ENCODE peak calls at places on chromosomes 7 and 10, in seven cellular contexts. Q is cardiac muscle cell, E is adrenal gland, S is kidney epithelial cell, T is brain microvascular endothelial cell, B is tibial artery, W is GM12878. C is an unnamed sample.

GRCh38 chr10:52818019-52818418 is 45.4 kb upstream of the MBL2 start:
- DNase-seq in Q (peak), E (no peak), S (peak), T (peak), B (no peak), W (peak), C (no peak)

GRCh38 chr10:14573666-14574261 is 200.9 kb downstream of the FAM107B start:
- DNase-seq in Q (no peak), E (no peak), S (no peak), T (peak), B (no peak), W (no peak), C (no peak)

GRCh38 chr10:128152741-128153583 is 26.7 kb upstream of the MKI67 start:
- DNase-seq in Q (no peak), E (no peak), S (no peak), T (no peak), B (no peak), W (no peak), C (no peak)

GRCh38 chr10:130555411-130555750 is 419.2 kb downstream of the GLRX3 start:
- DNase-seq in Q (no peak), E (no peak), S (no peak), T (no peak), B (no peak), W (no peak), C (no peak)

GRCh38 chr10:33334170-33334838 is at the start of gene NRP1:
- DNase-seq in Q (peak), E (peak), S (no peak), T (peak), B (peak), W (no peak), C (no peak)

GRCh38 chr10:96133135-96133534 is 3.0 kb downstream of the ZNF518A start:
- DNase-seq in Q (no peak), E (no peak), S (no peak), T (peak), B (no peak), W (no peak), C (no peak)

GRCh38 chr7:106415433-106415832 is 130.7 kb upstream of the NAMPT start:
- DNase-seq in Q (no peak), E (no peak), S (no peak), T (peak), B (no peak), W (no peak), C (no peak)

GRCh38 chr7:133957860-133958259 is 169.3 kb upstream of the LRGUK start:
- DNase-seq in Q (no peak), E (no peak), S (no peak), T (no peak), B (no peak), W (no peak), C (no peak)

GRCh38 chr10:70978181-70978580 is 89.8 kb upstream of the PCBD1 start:
- DNase-seq in Q (no peak), E (no peak), S (no peak), T (no peak), B (no peak), W (no peak), C (no peak)

GRCh38 chr7:46035166-46035565 is 114.1 kb upstream of the IGFBP3 start:
- DNase-seq in Q (no peak), E (no peak), S (no peak), T (no peak), B (no peak), W (no peak), C (no peak)

GRCh38 chr10:83680470-83680891 is 458.8 kb upstream of the GHITM start:
- DNase-seq in Q (no peak), E (no peak), S (no peak), T (no peak), B (no peak), W (peak), C (no peak)

GRCh38 chr10:109203616-109204375 is 719.5 kb downstream of the XPNPEP1 start:
- DNase-seq in Q (no peak), E (no peak), S (peak), T (no peak), B (no peak), W (no peak), C (no peak)

GRCh38 chr10:113273151-113273876 is 279.5 kb upstream of the HABP2 start:
- DNase-seq in Q (no peak), E (peak), S (no peak), T (no peak), B (peak), W (no peak), C (no peak)

GRCh38 chr10:52216852-52217251 is 97.2 kb upstream of the DKK1 start:
- DNase-seq in Q (no peak), E (peak), S (peak), T (peak), B (no peak), W (peak), C (no peak)

GRCh38 chr10:55091691-55092328 is 290.8 kb upstream of the PCDH15 start:
- DNase-seq in Q (peak), E (no peak), S (no peak), T (no peak), B (no peak), W (no peak), C (no peak)

GRCh38 chr7:2143450-2143849 is 89.3 kb downstream of the MAD1L1 start:
- DNase-seq in Q (no peak), E (no peak), S (no peak), T (no peak), B (no peak), W (no peak), C (no peak)

GRCh38 chr7:94696981-94697670 is 41.2 kb upstream of the SGCE start:
- DNase-seq in Q (no peak), E (peak), S (peak), T (peak), B (peak), W (no peak), C (peak)

GRCh38 chr10:21989453-21990154 is 13.9 kb downstream of the DNAJC1 start:
- DNase-seq in Q (peak), E (peak), S (no peak), T (peak), B (no peak), W (no peak), C (peak)

GRCh38 chr7:92763636-92764423 is 72.5 kb downstream of the CDK6 start:
- DNase-seq in Q (no peak), E (no peak), S (peak), T (peak), B (no peak), W (no peak), C (no peak)

GRCh38 chr7:101586078-101586941 is 42.8 kb downstream of the MYL10 start:
- DNase-seq in Q (no peak), E (no peak), S (no peak), T (no peak), B (no peak), W (no peak), C (peak)

GRCh38 chr7:131072505-131073091 is 255.1 kb upstream of the MKLN1 start:
- DNase-seq in Q (peak), E (no peak), S (no peak), T (no peak), B (no peak), W (no peak), C (no peak)

GRCh38 chr7:143391462-143392404 is 10.6 kb downstream of the ZYX start:
- DNase-seq in Q (no peak), E (no peak), S (no peak), T (peak), B (peak), W (no peak), C (peak)

GRCh38 chr7:106717997-106718871 is 57.3 kb upstream of the CCDC71L start:
- DNase-seq in Q (no peak), E (peak), S (peak), T (peak), B (no peak), W (peak), C (peak)

GRCh38 chr10:54660397-54660796 is 140.6 kb downstream of the PCDH15 start:
- DNase-seq in Q (no peak), E (no peak), S (no peak), T (no peak), B (no peak), W (no peak), C (no peak)

GRCh38 chr7:114916261-114916892 is 5.5 kb upstream of the MDFIC start:
- DNase-seq in Q (no peak), E (no peak), S (no peak), T (no peak), B (no peak), W (peak), C (no peak)

GRCh38 chr10:7423521-7423920 is 12.7 kb upstream of the SFMBT2 start:
- DNase-seq in Q (no peak), E (no peak), S (no peak), T (no peak), B (no peak), W (no peak), C (no peak)

GRCh38 chr7:38291117-38291647 is 17.7 kb upstream of the TARP start:
- DNase-seq in Q (no peak), E (no peak), S (no peak), T (no peak), B (no peak), W (no peak), C (no peak)
- TF ChIP-seq CTCF in Q (no peak), E (no peak), S (no peak), T (peak), B (no peak), W (peak), C (no peak)

GRCh38 chr7:44490351-44491200 is at the start of gene NUDCD3:
- DNase-seq in Q (peak), E (peak), S (no peak), T (peak), B (peak), W (peak), C (peak)
- TF ChIP-seq CTCF in Q (peak), E (peak), S (peak), T (peak), B (no peak), W (no peak), C (no peak)

DNA sequence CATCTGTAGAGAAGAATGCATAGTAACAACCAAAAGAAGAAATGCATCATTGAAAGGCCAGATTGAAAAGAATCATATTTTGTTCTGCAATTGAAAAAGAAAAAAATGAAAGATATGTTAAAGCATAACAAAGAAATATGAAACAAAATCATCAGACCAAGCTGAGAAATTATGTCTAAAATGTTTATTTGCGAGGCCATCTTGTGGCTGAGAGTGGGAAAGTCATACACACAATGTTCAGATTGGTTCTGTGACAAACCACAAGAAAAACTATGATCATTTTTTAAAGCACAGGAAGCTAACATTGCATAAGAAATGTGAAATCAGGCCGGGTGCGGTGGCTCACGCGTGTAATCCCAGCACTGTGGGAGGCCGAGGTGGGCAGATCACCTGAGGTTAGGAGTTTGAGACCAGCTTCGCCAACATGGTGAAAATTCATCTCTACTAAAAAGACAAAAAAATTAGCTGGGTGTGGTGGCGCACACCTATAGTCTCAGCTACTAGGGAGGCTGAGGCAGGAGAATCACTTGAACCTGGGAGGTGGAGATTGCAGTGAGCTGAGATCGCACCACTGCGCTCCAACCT is 36.6 kb downstream of the ABCB5 start:
- DNase-seq in Q (peak), E (no peak), S (no peak), T (peak), B (no peak), W (no peak), C (no peak)
- TF ChIP-seq CTCF in Q (peak), E (peak), S (peak), T (peak), B (no peak), W (peak), C (no peak)

DNA sequence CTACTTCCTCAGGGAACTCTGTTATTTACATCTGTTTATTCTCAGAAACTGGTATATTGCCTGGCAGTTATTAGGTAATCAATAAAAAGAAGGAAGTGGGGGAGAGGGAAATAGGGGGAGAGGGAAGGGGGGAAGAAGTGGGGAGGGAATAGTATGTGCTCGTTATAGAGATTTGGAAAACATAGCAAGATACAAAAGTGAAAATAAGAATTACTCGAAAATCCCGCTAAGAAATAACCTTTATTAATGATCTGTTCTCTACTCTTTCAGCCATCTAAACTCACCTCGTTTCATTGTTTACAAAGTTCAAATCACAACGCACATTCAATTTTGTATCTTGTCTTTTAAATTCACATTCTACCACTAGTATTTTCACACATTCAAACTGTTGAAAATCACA is 63.0 kb upstream of the CDCA7L start:
- DNase-seq in Q (no peak), E (no peak), S (no peak), T (no peak), B (no peak), W (no peak), C (no peak)
- TF ChIP-seq CTCF in Q (no peak), E (no peak), S (no peak), T (no peak), B (no peak), W (no peak), C (no peak)

GRCh38 chr10:102112210-102112817 is 7.9 kb downstream of the LDB1 start:
- DNase-seq in Q (no peak), E (no peak), S (no peak), T (no peak), B (no peak), W (no peak), C (no peak)
- TF ChIP-seq CTCF in Q (peak), E (no peak), S (peak), T (peak), B (no peak), W (peak), C (no peak)

GRCh38 chr10:49538381-49539319 is at the start of gene ERCC6:
- DNase-seq in Q (peak), E (peak), S (peak), T (peak), B (peak), W (peak), C (peak)
- TF ChIP-seq CTCF in Q (peak), E (peak), S (no peak), T (no peak), B (no peak), W (peak), C (no peak)

C was measured in stomach.